ENCODE peak calls at places on chromosomes 13 and 19, in ten cellular contexts. F is epithelial cell of esophagus, B is glutamatergic neuron, J is adrenal gland, D is epithelial cell of proximal tubule, H is fibroblast of lung, L is upper lobe of left lung, K is progenitor cell of endocrine pancreas, O is HFF-Myc, T is foreskin fibroblast. R is an unnamed sample.

GRCh38 chr13:26605845-26606244 is 48.4 kb downstream of the WASF3 start:
- DNase-seq in F (no peak), B (no peak), J (no peak), D (no peak), H (no peak), L (no peak), K (no peak), O (no peak), T (no peak), R (no peak)

GRCh38 chr19:45008554-45008953 is 7.3 kb downstream of the RELB start:
- DNase-seq in F (no peak), B (peak), J (no peak), D (no peak), H (no peak), L (no peak), K (no peak), O (no peak), T (no peak), R (no peak)

GRCh38 chr13:47455581-47455980 is 545.5 kb downstream of the SUCLA2 start:
- DNase-seq in F (no peak), B (no peak), J (no peak), D (no peak), H (no peak), L (peak), K (no peak), O (no peak), T (peak), R (no peak)

GRCh38 chr19:28737021-28737525 is 475.9 kb downstream of the UQCRFS1 start:
- DNase-seq in F (peak), B (no peak), J (no peak), D (no peak), H (peak), L (no peak), K (no peak), O (peak), T (peak), R (no peak)

GRCh38 chr13:92384410-92384809 is 842.2 kb upstream of the GPC6 start:
- DNase-seq in F (no peak), B (no peak), J (no peak), D (no peak), H (no peak), L (no peak), K (no peak), O (no peak), T (no peak), R (no peak)

GRCh38 chr19:42290523-42291436 is 11.2 kb upstream of the PRR19 start:
- DNase-seq in F (no peak), B (peak), J (no peak), D (no peak), H (no peak), L (no peak), K (peak), O (no peak), T (no peak), R (peak)

GRCh38 chr13:93118081-93118615 is 108.5 kb upstream of the GPC6 start:
- DNase-seq in F (no peak), B (no peak), J (no peak), D (no peak), H (no peak), L (no peak), K (no peak), O (no peak), T (no peak), R (no peak)

GRCh38 chr19:29623726-29624488 is 17.8 kb downstream of the POP4 start:
- DNase-seq in F (no peak), B (no peak), J (no peak), D (no peak), H (no peak), L (no peak), K (no peak), O (no peak), T (no peak), R (no peak)

GRCh38 chr19:3808420-3809143 is 22.4 kb upstream of the MATK start:
- DNase-seq in F (no peak), B (no peak), J (no peak), D (no peak), H (no peak), L (peak), K (no peak), O (no peak), T (no peak), R (no peak)

GRCh38 chr19:56637976-56638555 is 4.9 kb upstream of the SMIM17 start:
- DNase-seq in F (peak), B (no peak), J (peak), D (peak), H (peak), L (peak), K (peak), O (peak), T (peak), R (no peak)

GRCh38 chr19:2517881-2518601 is 42.1 kb downstream of the GADD45B start:
- DNase-seq in F (no peak), B (no peak), J (no peak), D (no peak), H (no peak), L (no peak), K (no peak), O (no peak), T (no peak), R (no peak)

GRCh38 chr13:22176968-22177545 is 506.2 kb downstream of the FGF9 start:
- DNase-seq in F (no peak), B (no peak), J (peak), D (no peak), H (peak), L (no peak), K (no peak), O (no peak), T (no peak), R (no peak)

GRCh38 chr19:39407644-39408391 is 1.2 kb downstream of the ZFP36 start:
- DNase-seq in F (peak), B (peak), J (peak), D (no peak), H (peak), L (peak), K (no peak), O (no peak), T (peak), R (no peak)

GRCh38 chr13:113952151-113952982 is 21.5 kb downstream of the C13orf46 start:
- DNase-seq in F (no peak), B (peak), J (no peak), D (no peak), H (no peak), L (no peak), K (no peak), O (no peak), T (no peak), R (no peak)

GRCh38 chr19:2027361-2027760 is 11.8 kb upstream of the BTBD2 start:
- DNase-seq in F (peak), B (no peak), J (peak), D (no peak), H (peak), L (no peak), K (no peak), O (no peak), T (peak), R (no peak)

GRCh38 chr19:925912-926594 is at the start of gene ARID3A:
- DNase-seq in F (peak), B (peak), J (no peak), D (no peak), H (peak), L (peak), K (no peak), O (no peak), T (no peak), R (no peak)

GRCh38 chr19:52190679-52191293 is 934 bp downstream of the PPP2R1A start:
- DNase-seq in F (peak), B (peak), J (peak), D (no peak), H (peak), L (no peak), K (no peak), O (no peak), T (peak), R (no peak)

GRCh38 chr13:41407380-41407779 is 50.0 kb upstream of the RGCC start:
- DNase-seq in F (peak), B (no peak), J (no peak), D (no peak), H (peak), L (no peak), K (no peak), O (no peak), T (no peak), R (no peak)

GRCh38 chr13:43687038-43687437 is 99.7 kb downstream of the ENOX1 start:
- DNase-seq in F (no peak), B (no peak), J (no peak), D (no peak), H (no peak), L (no peak), K (no peak), O (no peak), T (no peak), R (no peak)

GRCh38 chr13:33497146-33497845 is 211.7 kb upstream of the STARD13 start:
- DNase-seq in F (peak), B (no peak), J (no peak), D (no peak), H (peak), L (no peak), K (no peak), O (no peak), T (no peak), R (no peak)

GRCh38 chr19:43783636-43784035 is 2.9 kb upstream of the KCNN4 start:
- DNase-seq in F (no peak), B (no peak), J (no peak), D (no peak), H (no peak), L (no peak), K (no peak), O (no peak), T (no peak), R (no peak)

GRCh38 chr13:38264363-38265134 is 85.1 kb upstream of the UFM1 start:
- DNase-seq in F (no peak), B (no peak), J (no peak), D (peak), H (no peak), L (peak), K (no peak), O (no peak), T (no peak), R (no peak)

GRCh38 chr13:46553886-46554855 is 1.2 kb downstream of the LRCH1 start:
- DNase-seq in F (peak), B (peak), J (peak), D (peak), H (peak), L (peak), K (peak), O (peak), T (peak), R (peak)

GRCh38 chr19:55149078-55150003 is at the start of gene TNNT1:
- DNase-seq in F (no peak), B (no peak), J (no peak), D (no peak), H (no peak), L (no peak), K (no peak), O (no peak), T (no peak), R (no peak)

GRCh38 chr19:37961198-37961597 is 54.2 kb downstream of the SIPA1L3 start:
- DNase-seq in F (no peak), B (no peak), J (no peak), D (no peak), H (no peak), L (no peak), K (no peak), O (no peak), T (no peak), R (no peak)

GRCh38 chr13:48562296-48563066 is 29.6 kb upstream of the RCBTB2 start:
- DNase-seq in F (peak), B (no peak), J (no peak), D (no peak), H (no peak), L (peak), K (no peak), O (no peak), T (no peak), R (no peak)

GRCh38 chr13:113862766-113863510 is 938 bp downstream of the GAS6 start:
- DNase-seq in F (peak), B (peak), J (no peak), D (no peak), H (no peak), L (peak), K (no peak), O (no peak), T (no peak), R (no peak)

GRCh38 chr19:13539332-13539731 is 33.1 kb upstream of the CACNA1A start:
- DNase-seq in F (no peak), B (no peak), J (no peak), D (no peak), H (no peak), L (no peak), K (no peak), O (no peak), T (no peak), R (no peak)

GRCh38 chr13:40102854-40103253 is 447.4 kb downstream of the COG6 start:
- DNase-seq in F (peak), B (no peak), J (peak), D (peak), H (no peak), L (no peak), K (no peak), O (peak), T (peak), R (no peak)

GRCh38 chr13:36026556-36026955 is 104.6 kb downstream of the DCLK1 start:
- DNase-seq in F (no peak), B (no peak), J (no peak), D (no peak), H (no peak), L (no peak), K (no peak), O (no peak), T (no peak), R (no peak)

GRCh38 chr13:94902722-94903407 is 190.5 kb upstream of the SOX21 start:
- DNase-seq in F (no peak), B (no peak), J (no peak), D (no peak), H (peak), L (no peak), K (no peak), O (no peak), T (no peak), R (no peak)

GRCh38 chr13:114149774-114150740 is 17.6 kb upstream of the RASA3 start:
- DNase-seq in F (no peak), B (no peak), J (no peak), D (no peak), H (no peak), L (no peak), K (no peak), O (no peak), T (no peak), R (no peak)

GRCh38 chr13:26075498-26075897 is 23.7 kb upstream of the SHISA2 start:
- DNase-seq in F (no peak), B (no peak), J (no peak), D (no peak), H (no peak), L (no peak), K (no peak), O (no peak), T (no peak), R (no peak)

GRCh38 chr19:7642295-7643046 is 5.6 kb downstream of the STXBP2 start:
- DNase-seq in F (no peak), B (no peak), J (no peak), D (no peak), H (no peak), L (no peak), K (no peak), O (no peak), T (no peak), R (no peak)

GRCh38 chr13:100234524-100235136 is 145.7 kb downstream of the PCCA start:
- DNase-seq in F (no peak), B (no peak), J (no peak), D (peak), H (peak), L (no peak), K (no peak), O (no peak), T (peak), R (no peak)

DNA sequence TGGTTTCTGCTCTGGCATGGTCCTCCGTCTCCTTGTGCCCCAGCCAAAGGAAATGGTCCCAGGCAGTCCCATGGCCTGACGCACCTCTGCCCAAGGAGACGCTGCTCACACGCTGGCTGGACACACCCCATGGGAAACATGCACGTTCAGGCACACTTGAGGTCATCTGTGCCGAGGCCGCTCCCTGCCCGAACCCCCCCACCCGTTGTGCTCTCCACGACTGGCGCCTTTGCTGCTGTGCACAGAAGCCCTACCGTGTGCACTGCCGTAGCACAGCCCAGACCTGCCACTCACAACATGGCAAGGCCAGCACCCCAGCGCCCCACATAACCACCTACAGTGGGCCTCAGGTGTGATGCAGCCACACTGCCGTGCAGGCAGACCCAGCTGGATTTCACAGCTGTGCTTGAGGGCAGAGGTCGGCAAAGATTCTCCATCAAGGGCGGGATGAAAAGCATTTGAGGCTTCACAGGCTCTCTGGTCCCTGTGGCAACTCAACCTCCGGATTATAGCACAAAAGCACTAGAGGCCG is 65.7 kb downstream of the SPACA7 start:
- DNase-seq in F (no peak), B (no peak), J (no peak), D (no peak), H (no peak), L (peak), K (no peak), O (no peak), T (no peak), R (peak)
- TF ChIP-seq CTCF in F (no peak), B (no peak), J (no peak), D (no peak), H (no peak), L (no peak), K (no peak), O (no peak), T (no peak), R (no peak)

GRCh38 chr19:9431475-9431874 is 3.9 kb downstream of the ZNF266 start:
- DNase-seq in F (peak), B (peak), J (no peak), D (no peak), H (peak), L (no peak), K (peak), O (no peak), T (no peak), R (no peak)
- TF ChIP-seq CTCF in F (peak), B (peak), J (no peak), D (peak), H (peak), L (peak), K (peak), O (peak), T (peak), R (peak)

GRCh38 chr19:53905787-53906186 is 3.3 kb upstream of the CACNG7 start:
- DNase-seq in F (no peak), B (no peak), J (no peak), D (no peak), H (no peak), L (no peak), K (no peak), O (no peak), T (no peak), R (no peak)

GRCh38 chr19:53907193-53907581 is 1.9 kb upstream of the CACNG7 start:
- DNase-seq in F (no peak), B (peak), J (no peak), D (no peak), H (no peak), L (no peak), K (no peak), O (no peak), T (no peak), R (no peak)

GRCh38 chr19:53907690-53908089 is 1.4 kb upstream of the CACNG7 start:
- DNase-seq in F (no peak), B (no peak), J (no peak), D (no peak), H (no peak), L (no peak), K (no peak), O (no peak), T (no peak), R (no peak)

GRCh38 chr19:53904909-53905308 is 4.2 kb upstream of the CACNG7 start:
- DNase-seq in F (peak), B (no peak), J (no peak), D (no peak), H (no peak), L (no peak), K (no peak), O (no peak), T (no peak), R (no peak)

GRCh38 chr19:53906211-53907192 is 2.6 kb upstream of the CACNG7 start:
- DNase-seq in F (peak), B (peak), J (no peak), D (no peak), H (no peak), L (peak), K (peak), O (no peak), T (no peak), R (no peak)
- TF ChIP-seq CTCF in F (peak), B (peak), J (peak), D (peak), H (peak), L (peak), K (peak), O (peak), T (peak), R (peak)

GRCh38 chr19:14565765-14566711 is 5.8 kb downstream of the NDUFB7 start:
- DNase-seq in F (no peak), B (no peak), J (no peak), D (no peak), H (no peak), L (no peak), K (no peak), O (no peak), T (no peak), R (no peak)

GRCh38 chr19:14566712-14567077 is 5.2 kb downstream of the NDUFB7 start:
- DNase-seq in F (no peak), B (no peak), J (no peak), D (no peak), H (no peak), L (no peak), K (no peak), O (no peak), T (no peak), R (no peak)

GRCh38 chr19:14565298-14565679 is 6.6 kb downstream of the NDUFB7 start:
- DNase-seq in F (no peak), B (no peak), J (no peak), D (no peak), H (no peak), L (no peak), K (no peak), O (no peak), T (no peak), R (no peak)

GRCh38 chr19:14563989-14564650 is 7.7 kb downstream of the NDUFB7 start:
- DNase-seq in F (peak), B (peak), J (peak), D (no peak), H (no peak), L (no peak), K (no peak), O (no peak), T (no peak), R (no peak)

GRCh38 chr19:14567079-14567478 is 4.8 kb downstream of the NDUFB7 start:
- DNase-seq in F (no peak), B (no peak), J (no peak), D (no peak), H (no peak), L (no peak), K (no peak), O (no peak), T (no peak), R (no peak)
- TF ChIP-seq CTCF in F (no peak), B (no peak), J (no peak), D (no peak), H (no peak), L (no peak), K (no peak), O (no peak), T (no peak), R (no peak)

DNA sequence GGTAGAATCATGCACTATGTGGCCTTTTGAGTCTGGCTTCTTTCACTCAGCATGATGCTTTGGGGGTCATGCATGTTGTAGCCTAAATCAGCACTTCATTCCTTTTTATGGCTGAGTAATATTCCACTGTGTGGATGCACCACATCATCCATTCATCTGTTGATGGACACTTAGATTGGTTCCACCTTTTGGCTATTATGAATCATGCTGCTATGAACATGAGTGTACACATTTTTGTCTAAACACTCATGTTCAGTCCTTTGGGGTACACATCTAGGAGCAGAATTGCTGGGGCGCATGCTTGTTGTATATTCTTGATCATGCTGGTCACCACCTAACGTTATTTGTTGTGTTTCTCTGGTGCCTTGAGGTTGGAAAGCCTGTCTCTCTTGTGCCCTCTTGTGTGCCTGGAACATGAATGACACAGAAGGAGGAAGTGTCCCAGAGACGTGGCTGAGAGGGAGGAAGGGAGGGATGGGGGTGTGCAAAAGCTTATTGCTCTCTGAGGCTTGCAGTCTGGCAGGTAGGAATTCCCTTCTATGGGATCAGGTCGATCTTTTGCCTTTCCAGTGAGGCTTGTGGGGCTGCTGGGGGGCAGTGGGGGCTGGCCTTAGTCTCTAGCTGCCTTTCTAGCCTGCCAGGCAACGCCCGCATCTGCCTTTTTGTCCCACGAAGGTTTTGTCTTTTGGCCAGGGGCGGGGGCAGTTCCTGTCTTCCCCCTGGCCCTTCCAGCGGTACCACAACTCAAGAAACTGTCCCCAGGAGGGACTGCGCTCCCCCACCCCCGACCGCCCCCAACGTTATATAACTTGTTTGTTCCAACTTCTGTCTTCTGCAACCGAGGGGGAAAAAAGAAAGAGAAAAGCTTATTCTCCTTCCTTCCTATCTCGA is 7.6 kb downstream of the KLHL26 start:
- DNase-seq in F (peak), B (no peak), J (no peak), D (no peak), H (no peak), L (peak), K (no peak), O (no peak), T (no peak), R (no peak)
- TF ChIP-seq CTCF in F (no peak), B (no peak), J (no peak), D (no peak), H (no peak), L (no peak), K (no peak), O (no peak), T (no peak), R (no peak)